ENCODE peak calls at places on chromosome 12, in ten cellular contexts. P, Y, T, B, U, C, H, R, N and Q are unnamed samples.
A peak's percentile ranks its signal among the peaks of the same experiment; 100 is the strongest.

GRCh38 chr12:54993181-54993835 is 8.7 kb upstream of the TESPA1 start:
- DNase-seq in P (peak; percentile 66), Y (peak; percentile 47), T (peak; percentile 75), B (no peak), U (peak; percentile 83), C (peak; percentile 79), H (peak; percentile 44), R (peak; percentile 33), N (peak; percentile 68), Q (peak; percentile 66)

GRCh38 chr12:120651821-120652220 is 11.4 kb downstream of the CABP1 start:
- DNase-seq in P (no peak), Y (no peak), T (no peak), B (no peak), U (peak; percentile 9), C (no peak), H (no peak), R (no peak), N (peak; percentile 41), Q (no peak)

GRCh38 chr12:122990561-122990960 is 10.1 kb downstream of the ARL6IP4 start:
- DNase-seq in P (no peak), Y (no peak), T (no peak), B (no peak), U (no peak), C (no peak), H (no peak), R (no peak), N (no peak), Q (no peak)

GRCh38 chr12:9605490-9605889 is 2.2 kb downstream of the KLRB1 start:
- DNase-seq in P (no peak), Y (no peak), T (no peak), B (no peak), U (no peak), C (no peak), H (no peak), R (no peak), N (no peak), Q (no peak)

GRCh38 chr12:122979001-122979907 is 1.2 kb upstream of the ARL6IP4 start:
- DNase-seq in P (no peak), Y (no peak), T (no peak), B (no peak), U (no peak), C (no peak), H (no peak), R (no peak), N (no peak), Q (no peak)

GRCh38 chr12:111819191-111820158 is 22.6 kb upstream of the MAPKAPK5 start:
- DNase-seq in P (no peak), Y (no peak), T (peak; percentile 64), B (no peak), U (no peak), C (no peak), H (no peak), R (peak; percentile 8), N (no peak), Q (no peak)

GRCh38 chr12:75565795-75566194 is 54.4 kb upstream of the KRR1 start:
- DNase-seq in P (no peak), Y (no peak), T (no peak), B (no peak), U (no peak), C (no peak), H (no peak), R (no peak), N (no peak), Q (no peak)

GRCh38 chr12:58443273-58443980 is 476.9 kb downstream of the LRIG3 start:
- DNase-seq in P (peak; percentile 22), Y (no peak), T (peak; percentile 57), B (no peak), U (peak; percentile 12), C (no peak), H (peak; percentile 6), R (peak; percentile 24), N (peak; percentile 40), Q (no peak)

GRCh38 chr12:96153131-96153724 is 40.9 kb upstream of the ELK3 start:
- DNase-seq in P (no peak), Y (no peak), T (no peak), B (no peak), U (no peak), C (no peak), H (no peak), R (no peak), N (no peak), Q (no peak)

GRCh38 chr12:103745962-103746361 is 95.1 kb downstream of the NT5DC3 start:
- DNase-seq in P (peak; percentile 28), Y (no peak), T (peak; percentile 10), B (no peak), U (no peak), C (no peak), H (no peak), R (no peak), N (no peak), Q (peak; percentile 12)

GRCh38 chr12:41014643-41015020 is 173.5 kb upstream of the PDZRN4 start:
- DNase-seq in P (no peak), Y (no peak), T (no peak), B (no peak), U (no peak), C (no peak), H (no peak), R (no peak), N (no peak), Q (no peak)

GRCh38 chr12:98840325-98840724 is 195.2 kb downstream of the APAF1 start:
- DNase-seq in P (no peak), Y (no peak), T (no peak), B (no peak), U (no peak), C (no peak), H (no peak), R (no peak), N (no peak), Q (no peak)

GRCh38 chr12:8844665-8845064 is 22.2 kb downstream of the A2ML1 start:
- DNase-seq in P (no peak), Y (no peak), T (no peak), B (no peak), U (no peak), C (no peak), H (peak; percentile 81), R (no peak), N (peak; percentile 11), Q (no peak)

GRCh38 chr12:130557876-130558770 is 158.0 kb downstream of the RIMBP2 start:
- DNase-seq in P (no peak), Y (no peak), T (peak; percentile 89), B (no peak), U (no peak), C (no peak), H (no peak), R (no peak), N (no peak), Q (no peak)

GRCh38 chr12:96195845-96196451 is 1.8 kb downstream of the ELK3 start:
- DNase-seq in P (no peak), Y (peak; percentile 22), T (peak; percentile 27), B (no peak), U (peak; percentile 74), C (peak; percentile 93), H (no peak), R (peak; percentile 69), N (peak; percentile 57), Q (no peak)

GRCh38 chr12:89653-90052 is 23.1 kb downstream of the IQSEC3 start:
- DNase-seq in P (no peak), Y (no peak), T (no peak), B (no peak), U (no peak), C (no peak), H (no peak), R (no peak), N (no peak), Q (no peak)

GRCh38 chr12:61757831-61758505 is 502.2 kb upstream of the USP15 start:
- DNase-seq in P (no peak), Y (no peak), T (no peak), B (no peak), U (no peak), C (peak; percentile 1), H (no peak), R (peak; percentile 18), N (no peak), Q (no peak)

GRCh38 chr12:7131502-7131866 is 1.3 kb downstream of the CLSTN3 start:
- DNase-seq in P (no peak), Y (no peak), T (peak; percentile 13), B (no peak), U (peak; percentile 31), C (no peak), H (no peak), R (no peak), N (no peak), Q (no peak)

GRCh38 chr12:50017047-50017446 is 8.2 kb downstream of the RACGAP1 start:
- DNase-seq in P (no peak), Y (no peak), T (peak; percentile 62), B (no peak), U (no peak), C (peak; percentile 47), H (peak; percentile 72), R (peak; percentile 75), N (peak; percentile 98), Q (no peak)

GRCh38 chr12:94749890-94750289 is 99.5 kb upstream of the TMCC3 start:
- DNase-seq in P (no peak), Y (no peak), T (no peak), B (no peak), U (no peak), C (no peak), H (no peak), R (no peak), N (no peak), Q (no peak)

GRCh38 chr12:83985068-83985467 is 927.5 kb downstream of the SLC6A15 start:
- DNase-seq in P (no peak), Y (no peak), T (no peak), B (no peak), U (no peak), C (no peak), H (no peak), R (no peak), N (no peak), Q (no peak)

GRCh38 chr12:52314511-52314910 is 6.7 kb downstream of the KRT83 start:
- DNase-seq in P (no peak), Y (no peak), T (no peak), B (no peak), U (no peak), C (no peak), H (no peak), R (no peak), N (no peak), Q (no peak)

GRCh38 chr12:39145175-39145999 is 240.0 kb upstream of the CPNE8 start:
- DNase-seq in P (no peak), Y (no peak), T (peak; percentile 86), B (no peak), U (no peak), C (no peak), H (peak; percentile 21), R (no peak), N (no peak), Q (no peak)

GRCh38 chr12:106049105-106049504 is 89.6 kb downstream of the NUAK1 start:
- DNase-seq in P (no peak), Y (no peak), T (no peak), B (no peak), U (no peak), C (no peak), H (no peak), R (no peak), N (no peak), Q (no peak)

GRCh38 chr12:94761559-94761958 is 111.2 kb upstream of the TMCC3 start:
- DNase-seq in P (no peak), Y (no peak), T (no peak), B (no peak), U (no peak), C (peak; percentile 93), H (no peak), R (peak; percentile 91), N (peak; percentile 88), Q (no peak)

GRCh38 chr12:103841690-103842584 is 903 bp upstream of the NT5DC3 start:
- DNase-seq in P (peak; percentile 30), Y (peak; percentile 1), T (peak; percentile 57), B (peak; percentile 74), U (no peak), C (peak; percentile 68), H (peak; percentile 40), R (peak; percentile 98), N (peak; percentile 46), Q (peak; percentile 76)

GRCh38 chr12:74337951-74338350 is 199.7 kb upstream of the ATXN7L3B start:
- DNase-seq in P (no peak), Y (no peak), T (no peak), B (no peak), U (no peak), C (peak; percentile 83), H (no peak), R (peak; percentile 17), N (peak; percentile 56), Q (no peak)

GRCh38 chr12:41019461-41019860 is 168.7 kb upstream of the PDZRN4 start:
- DNase-seq in P (no peak), Y (no peak), T (no peak), B (no peak), U (no peak), C (no peak), H (no peak), R (no peak), N (no peak), Q (no peak)